ENCODE peak calls at places on chromosomes 4 and X, in ten cellular contexts. S, R, A, V, C, M, K, O, Y and X are unnamed samples.
A peak's percentile ranks its signal among the peaks of the same experiment; 100 is the strongest.

GRCh38 chr4:158254328-158254727 is 44.0 kb downstream of the TMEM144 start:
- DNase-seq in M (no peak), V (no peak), C (no peak), R (no peak), Y (no peak), A (no peak), O (no peak), K (no peak), S (no peak), X (no peak)

GRCh38 chr4:168449740-168450442 is 30.4 kb downstream of the DDX60L start:
- DNase-seq in V (peak; percentile 93), S (no peak), A (no peak), C (peak; percentile 50), O (no peak), K (no peak), Y (no peak), R (no peak), M (peak; percentile 76), X (no peak)

GRCh38 chrX:2485460-2485753 is 15.4 kb downstream of the DHRSX start:
- DNase-seq in A (no peak), K (no peak), S (no peak), Y (no peak), C (no peak), O (no peak), R (no peak), V (no peak), M (peak; percentile 31), X (no peak)

GRCh38 chrX:18793601-18794089 is 86.2 kb downstream of the PPEF1 start:
- DNase-seq in M (no peak), S (peak; percentile 28), Y (no peak), K (no peak), C (no peak), O (no peak), V (no peak), A (no peak), R (no peak), X (no peak)

GRCh38 chr4:60042941-60043340 is 1157.2 kb upstream of the ADGRL3 start:
- DNase-seq in R (no peak), S (no peak), Y (no peak), A (no peak), V (peak; percentile 55), M (peak; percentile 18), O (no peak), C (no peak), K (no peak), X (no peak)

GRCh38 chr4:169664615-169665014 is 44.2 kb downstream of the CLCN3 start:
- DNase-seq in V (no peak), K (no peak), Y (no peak), O (no peak), A (no peak), R (no peak), S (no peak), M (no peak), C (no peak), X (peak; percentile 14)

GRCh38 chrX:79259073-79259689 is 108.0 kb downstream of the ITM2A start:
- DNase-seq in V (no peak), Y (no peak), M (no peak), K (no peak), C (no peak), O (peak; percentile 36), S (no peak), R (peak; percentile 28), A (peak; percentile 25), X (no peak)

GRCh38 chr4:77605210-77605902 is at the start of gene CXCL13:
- DNase-seq in Y (no peak), K (no peak), C (no peak), V (no peak), R (no peak), M (no peak), A (no peak), S (no peak), O (no peak), X (no peak)

GRCh38 chr4:38523524-38524448 is 140.2 kb upstream of the KLF3 start:
- DNase-seq in M (peak; percentile 1), Y (no peak), K (no peak), R (peak; percentile 35), S (no peak), A (no peak), V (peak; percentile 42), O (peak; percentile 23), C (no peak), X (no peak)

GRCh38 chr4:13492752-13493151 is 8.6 kb upstream of the RAB28 start:
- DNase-seq in R (no peak), K (no peak), S (no peak), C (no peak), Y (no peak), O (no peak), M (no peak), A (no peak), V (no peak), X (no peak)

GRCh38 chr4:47733506-47733905 is 104.4 kb downstream of the CORIN start:
- DNase-seq in A (no peak), V (no peak), C (no peak), K (no peak), R (no peak), M (peak; percentile 46), S (no peak), Y (no peak), O (no peak), X (no peak)

GRCh38 chr4:158159718-158160094 is 13.1 kb downstream of the GASK1B start:
- DNase-seq in O (no peak), K (no peak), M (peak; percentile 78), C (no peak), S (no peak), Y (no peak), A (no peak), R (no peak), V (no peak), X (no peak)